ENCODE peak calls at places on chromosomes 1 and 21, in seven cellular contexts. N, Q, P, M, D, F and S are unnamed samples.

GRCh38 chr1:203328714-203329122 is 22.2 kb downstream of the FMOD start:
- DNase-seq in N (no peak), Q (no peak), P (peak), M (peak), D (no peak), F (no peak), S (no peak)

GRCh38 chr1:39933956-39934941 is 20.7 kb upstream of the MFSD2A start:
- DNase-seq in N (peak), Q (no peak), P (peak), M (no peak), D (peak), F (peak), S (no peak)

GRCh38 chr1:54337928-54338327 is 68.3 kb downstream of the SSBP3 start:
- DNase-seq in N (no peak), Q (no peak), P (no peak), M (no peak), D (no peak), F (no peak), S (no peak)

GRCh38 chr1:20496241-20496661 is 10.2 kb upstream of the CAMK2N1 start:
- DNase-seq in N (peak), Q (no peak), P (no peak), M (no peak), D (no peak), F (no peak), S (no peak)

GRCh38 chr1:160779662-160780397 is 16.1 kb upstream of the LY9 start:
- DNase-seq in N (no peak), Q (no peak), P (peak), M (peak), D (no peak), F (no peak), S (peak)

GRCh38 chr1:182845379-182845778 is 6.2 kb downstream of the DHX9 start:
- DNase-seq in N (no peak), Q (no peak), P (no peak), M (no peak), D (no peak), F (no peak), S (no peak)

GRCh38 chr1:94384485-94385353 is 33.5 kb upstream of the ABCD3 start:
- DNase-seq in N (no peak), Q (no peak), P (peak), M (no peak), D (no peak), F (no peak), S (no peak)

GRCh38 chr1:205271277-205271676 is 43.5 kb downstream of the TMCC2 start:
- DNase-seq in N (peak), Q (no peak), P (no peak), M (no peak), D (no peak), F (peak), S (no peak)

GRCh38 chr1:167687919-167688519 is 33.8 kb upstream of the MPZL1 start:
- DNase-seq in N (peak), Q (peak), P (peak), M (peak), D (peak), F (peak), S (peak)

GRCh38 chr1:202129453-202130274 is 6.9 kb downstream of the GPR37L1 start:
- DNase-seq in N (no peak), Q (no peak), P (no peak), M (peak), D (no peak), F (no peak), S (no peak)

GRCh38 chr1:45840704-45841103 is 37.3 kb downstream of the MAST2 start:
- DNase-seq in N (peak), Q (no peak), P (no peak), M (no peak), D (no peak), F (peak), S (no peak)

GRCh38 chr1:211643324-211644212 is 31.9 kb downstream of the NEK2 start:
- DNase-seq in N (peak), Q (no peak), P (peak), M (no peak), D (no peak), F (no peak), S (no peak)

GRCh38 chr1:229843627-229844238 is 217.7 kb downstream of the URB2 start:
- DNase-seq in N (peak), Q (no peak), P (peak), M (no peak), D (no peak), F (no peak), S (no peak)

GRCh38 chr21:16075594-16076282 is 346.0 kb downstream of the USP25 start:
- DNase-seq in N (no peak), Q (no peak), P (no peak), M (no peak), D (no peak), F (no peak), S (no peak)

GRCh38 chr1:147840909-147841308 is 61.7 kb upstream of the GJA8 start:
- DNase-seq in N (no peak), Q (no peak), P (no peak), M (no peak), D (no peak), F (no peak), S (peak)

GRCh38 chr1:233540788-233541187 is 73.1 kb upstream of the KCNK1 start:
- DNase-seq in N (no peak), Q (no peak), P (no peak), M (no peak), D (no peak), F (no peak), S (no peak)

GRCh38 chr1:187509091-187509490 is 680.3 kb downstream of the PLA2G4A start:
- DNase-seq in N (no peak), Q (no peak), P (no peak), M (no peak), D (no peak), F (no peak), S (no peak)

GRCh38 chr1:212916395-212917133 is 33.8 kb upstream of the VASH2 start:
- DNase-seq in N (peak), Q (no peak), P (peak), M (peak), D (no peak), F (no peak), S (peak)

GRCh38 chr1:19426294-19427086 is 58.8 kb downstream of the CAPZB start:
- DNase-seq in N (peak), Q (no peak), P (no peak), M (no peak), D (no peak), F (no peak), S (no peak)

GRCh38 chr1:35544976-35545375 is 12.2 kb downstream of the KIAA0319L start:
- DNase-seq in N (peak), Q (no peak), P (peak), M (peak), D (no peak), F (no peak), S (peak)

GRCh38 chr1:155250633-155251449 is 4.4 kb downstream of the ENTREP3 start:
- DNase-seq in N (peak), Q (peak), P (peak), M (peak), D (peak), F (peak), S (peak)

GRCh38 chr1:180598333-180598979 is 33.4 kb upstream of the XPR1 start:
- DNase-seq in N (no peak), Q (no peak), P (peak), M (no peak), D (no peak), F (no peak), S (no peak)

GRCh38 chr1:5271264-5271663 is 616.9 kb downstream of the AJAP1 start:
- DNase-seq in N (no peak), Q (no peak), P (no peak), M (no peak), D (no peak), F (no peak), S (no peak)

GRCh38 chr1:159921700-159922498 is 3.4 kb downstream of the TAGLN2 start:
- DNase-seq in N (peak), Q (no peak), P (peak), M (no peak), D (no peak), F (no peak), S (no peak)

GRCh38 chr1:162383516-162383915 is 2.0 kb downstream of the C1orf226 start:
- DNase-seq in N (no peak), Q (no peak), P (no peak), M (peak), D (no peak), F (no peak), S (no peak)

GRCh38 chr1:54248966-54249365 is 49.0 kb downstream of the MRPL37 start:
- DNase-seq in N (peak), Q (no peak), P (no peak), M (no peak), D (no peak), F (no peak), S (no peak)

GRCh38 chr21:33478858-33479678 is 706 bp downstream of the TMEM50B start:
- DNase-seq in N (peak), Q (no peak), P (peak), M (peak), D (no peak), F (no peak), S (peak)